ENCODE peak calls at places on chromosome 15, in eight cellular contexts. N is MM.1S, R is body of pancreas, H is Peyer's patch, P is transverse colon, D is DND-41, B is uterus, Y is breast epithelium. G is an unnamed sample.

GRCh38 chr15:68580026-68580882 is 1.5 kb downstream of the CORO2B start:
- DNase-seq in B (no peak), Y (no peak), H (peak), N (no peak), D (no peak), R (no peak), P (no peak), G (no peak)

GRCh38 chr15:26691249-26691648 is 81.6 kb downstream of the GABRB3 start:
- DNase-seq in Y (no peak), R (no peak), H (no peak), D (no peak), P (no peak), N (no peak), B (no peak), G (no peak)

GRCh38 chr15:65066635-65067333 is 1.0 kb downstream of the RASL12 start:
- DNase-seq in D (no peak), B (peak), H (no peak), Y (no peak), N (no peak), P (no peak), R (no peak), G (no peak)

GRCh38 chr15:72169236-72169920 is 28.2 kb downstream of the GRAMD2A start:
- DNase-seq in R (no peak), N (no peak), Y (no peak), B (no peak), H (no peak), P (no peak), D (no peak), G (no peak)

GRCh38 chr15:38860682-38861081 is 296.1 kb upstream of the RASGRP1 start:
- DNase-seq in Y (no peak), N (no peak), B (no peak), D (no peak), R (no peak), H (no peak), P (no peak), G (no peak)

GRCh38 chr15:72474912-72475601 is 927 bp downstream of the ARIH1 start:
- DNase-seq in R (peak), B (peak), D (peak), N (peak), P (peak), Y (peak), H (peak), G (peak)

GRCh38 chr15:51801391-51801835 is 28.0 kb upstream of the TMOD3 start:
- DNase-seq in H (no peak), D (no peak), N (no peak), Y (no peak), R (no peak), B (no peak), P (no peak), G (no peak)

GRCh38 chr15:35736150-35736549 is 190.2 kb upstream of the DPH6 start:
- DNase-seq in N (no peak), P (no peak), B (no peak), Y (no peak), D (no peak), H (no peak), R (no peak), G (no peak)

GRCh38 chr15:39843561-39843960 is 60.9 kb upstream of the FSIP1 start:
- DNase-seq in H (no peak), B (no peak), P (no peak), N (no peak), D (no peak), R (no peak), Y (no peak), G (no peak)

GRCh38 chr15:90814193-90814811 is 54.1 kb upstream of the FURIN start:
- DNase-seq in H (no peak), D (no peak), N (no peak), P (no peak), B (no peak), R (no peak), Y (no peak), G (no peak)

GRCh38 chr15:59885832-59886231 is 118.3 kb upstream of the FOXB1 start:
- DNase-seq in D (no peak), B (no peak), R (no peak), N (no peak), Y (no peak), P (no peak), H (no peak), G (no peak)

GRCh38 chr15:85826756-85827515 is 32.2 kb upstream of the KLHL25 start:
- DNase-seq in B (no peak), D (no peak), N (no peak), P (no peak), Y (no peak), R (no peak), H (no peak), G (no peak)

GRCh38 chr15:85582076-85582718 is 201.8 kb downstream of the AKAP13 start:
- DNase-seq in B (peak), R (peak), Y (no peak), D (no peak), N (no peak), H (no peak), P (peak), G (no peak)

GRCh38 chr15:33639968-33640367 is 328.3 kb upstream of the CHRM5 start:
- DNase-seq in B (no peak), N (no peak), R (no peak), H (no peak), P (no peak), Y (no peak), D (no peak), G (no peak)

GRCh38 chr15:35279811-35280210 is 194.7 kb upstream of the NANOGP8 start:
- DNase-seq in B (no peak), P (no peak), H (no peak), Y (no peak), D (no peak), R (no peak), N (no peak), G (no peak)

GRCh38 chr15:89370120-89371077 is 35.8 kb upstream of the POLG start:
- DNase-seq in B (no peak), D (no peak), Y (no peak), H (no peak), N (no peak), P (no peak), R (no peak), G (no peak)

GRCh38 chr15:37733628-37734027 is 200.8 kb upstream of the TMCO5A start:
- DNase-seq in B (no peak), D (no peak), Y (no peak), R (no peak), N (no peak), H (no peak), P (no peak), G (no peak)

GRCh38 chr15:48149858-48150257 is 28.2 kb downstream of the MYEF2 start:
- DNase-seq in Y (no peak), N (no peak), P (no peak), R (no peak), B (no peak), D (no peak), H (no peak), G (no peak)

GRCh38 chr15:52292780-52293392 is 2.7 kb downstream of the MYO5C start:
- DNase-seq in H (no peak), R (peak), N (no peak), D (no peak), Y (no peak), B (no peak), P (no peak), G (no peak)

DNA sequence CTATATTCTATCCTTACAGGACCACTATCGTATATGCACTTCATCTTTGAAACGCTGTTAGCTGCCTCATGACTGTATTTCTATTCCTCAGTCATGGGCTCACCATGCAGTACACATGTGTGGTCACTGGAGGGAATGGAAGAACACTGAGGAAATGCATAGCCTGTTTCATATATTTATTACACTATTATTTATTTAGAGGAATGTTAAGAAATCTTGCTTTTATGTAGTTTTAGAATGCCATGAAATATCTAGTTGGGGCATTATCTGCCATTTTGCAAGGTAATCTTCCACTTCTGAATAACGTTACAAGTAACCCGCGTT is 155.7 kb downstream of the IGF1R start:
- DNase-seq in R (no peak), Y (no peak), P (no peak), D (no peak), B (no peak), N (no peak), H (no peak), G (no peak)
- TF ChIP-seq CTCF in R (no peak), Y (no peak), P (no peak), D (peak), B (peak), N (no peak), H (peak), G (no peak)

DNA sequence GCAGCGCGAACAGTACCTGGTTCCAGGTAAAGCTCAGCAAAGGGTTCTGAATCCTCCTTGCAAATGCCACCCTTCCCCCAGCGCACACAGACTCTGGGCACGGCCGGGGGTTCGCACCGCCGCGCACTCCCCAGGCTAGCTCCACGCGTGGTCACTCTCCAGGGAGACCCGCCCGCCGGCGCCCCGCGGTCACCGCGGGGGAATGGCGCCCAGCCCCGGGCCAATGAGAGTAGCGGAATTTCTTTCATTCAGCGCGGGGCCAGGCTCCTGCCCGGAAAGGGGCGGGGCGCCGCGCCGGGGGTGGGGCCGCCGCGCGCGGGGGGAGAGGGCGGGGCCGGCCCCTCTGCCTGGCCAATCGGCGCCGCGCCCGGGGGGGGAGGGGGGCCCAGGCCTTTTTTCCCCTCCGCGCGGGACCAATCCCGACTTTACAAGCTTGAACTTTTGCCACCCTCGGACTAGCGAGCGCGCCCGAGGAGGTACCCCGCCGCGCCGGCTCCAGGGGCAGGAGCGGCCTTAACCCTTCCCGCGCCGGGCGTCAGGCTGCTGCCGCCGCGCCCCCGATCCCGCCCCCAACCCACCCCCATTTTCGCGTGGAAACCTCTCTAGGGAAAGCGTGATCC is 1.1 kb upstream of the SMAD6 start:
- DNase-seq in H (peak), N (peak), R (peak), D (peak), Y (peak), P (peak), B (peak), G (peak)
- H3K27ac ChIP-seq in H (peak), N (peak), R (peak), D (peak), Y (peak), P (peak), B (peak), G (peak)

GRCh38 chr15:80942746-80943565 is 46.7 kb downstream of the MESD start:
- DNase-seq in N (no peak), H (no peak), B (peak), P (no peak), D (no peak), Y (peak), R (no peak), G (peak)
- TF ChIP-seq CTCF in N (no peak), H (no peak), B (no peak), P (no peak), D (no peak), Y (no peak), R (no peak), G (no peak)

DNA sequence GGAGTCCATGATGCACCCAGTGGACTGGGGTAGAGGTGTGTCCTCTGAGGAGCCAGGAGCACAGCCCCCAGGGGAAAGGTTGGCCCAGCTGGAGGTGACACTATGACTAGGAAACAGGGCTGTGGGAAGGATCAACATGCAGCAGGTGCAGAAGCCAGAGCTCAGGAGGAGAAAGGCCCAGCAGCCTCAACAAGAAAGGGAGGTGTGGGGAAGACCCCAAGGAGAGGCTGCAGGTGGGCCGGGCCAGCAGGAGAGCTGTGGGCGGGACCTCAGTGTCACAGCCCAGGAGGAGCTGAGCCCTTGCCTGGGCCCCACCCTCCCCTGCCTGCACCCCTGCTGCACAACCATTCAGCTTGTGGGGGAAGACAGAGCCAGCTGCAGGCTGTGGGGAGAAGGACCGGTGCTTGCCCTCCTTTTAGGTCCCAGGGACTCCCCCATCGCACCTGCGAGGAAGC is 18.4 kb upstream of the KLF13 start:
- DNase-seq in D (peak), B (no peak), R (no peak), P (no peak), H (no peak), N (no peak), Y (no peak), G (no peak)
- H3K27ac ChIP-seq in D (peak), B (no peak), R (no peak), P (no peak), H (no peak), N (no peak), Y (no peak), G (no peak)

DNA sequence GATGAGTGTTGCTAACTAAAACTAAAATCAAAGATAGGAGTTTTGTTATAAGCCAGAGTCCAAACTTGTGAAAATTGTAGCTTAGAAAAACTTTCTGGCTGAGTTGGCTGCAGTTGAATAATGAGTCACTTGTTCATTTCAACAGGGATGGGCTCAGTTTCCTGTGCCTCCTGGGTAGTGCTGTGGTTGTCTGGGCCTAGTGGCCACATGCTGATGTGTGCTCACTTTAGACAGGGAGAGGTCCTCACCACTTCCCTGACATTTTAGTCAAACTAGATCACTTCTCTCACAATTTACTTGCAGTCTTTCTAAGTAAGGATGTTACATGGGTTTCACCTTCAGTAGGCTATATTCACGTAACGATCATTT is 6.3 kb upstream of the UBE2Q2 start:
- DNase-seq in D (peak), B (no peak), Y (no peak), H (no peak), N (peak), P (no peak), R (no peak), G (no peak)
- TF ChIP-seq CTCF in D (no peak), B (no peak), Y (no peak), H (no peak), N (no peak), P (no peak), R (no peak), G (no peak)

GRCh38 chr15:63291507-63291906 is 14.1 kb downstream of the APH1B start:
- DNase-seq in Y (no peak), N (no peak), R (no peak), D (no peak), B (no peak), H (no peak), P (no peak), G (no peak)
- H3K27ac ChIP-seq in Y (no peak), N (no peak), R (no peak), D (no peak), B (no peak), H (peak), P (no peak), G (peak)

GRCh38 chr15:78811825-78812183 is 540 bp upstream of the ADAMTS7 start:
- DNase-seq in P (no peak), Y (no peak), B (no peak), H (no peak), R (no peak), N (no peak), D (no peak), G (no peak)

GRCh38 chr15:78808550-78808949 is 2.7 kb downstream of the ADAMTS7 start:
- DNase-seq in P (no peak), R (no peak), Y (no peak), B (no peak), D (peak), N (peak), H (no peak), G (no peak)

GRCh38 chr15:78810003-78810376 is 1.3 kb downstream of the ADAMTS7 start:
- DNase-seq in B (no peak), D (no peak), Y (no peak), H (no peak), R (no peak), P (no peak), N (no peak), G (no peak)

GRCh38 chr15:78811124-78811824 is at the start of gene ADAMTS7:
- DNase-seq in N (peak), P (peak), Y (no peak), D (no peak), H (peak), B (peak), R (peak), G (peak)

DNA sequence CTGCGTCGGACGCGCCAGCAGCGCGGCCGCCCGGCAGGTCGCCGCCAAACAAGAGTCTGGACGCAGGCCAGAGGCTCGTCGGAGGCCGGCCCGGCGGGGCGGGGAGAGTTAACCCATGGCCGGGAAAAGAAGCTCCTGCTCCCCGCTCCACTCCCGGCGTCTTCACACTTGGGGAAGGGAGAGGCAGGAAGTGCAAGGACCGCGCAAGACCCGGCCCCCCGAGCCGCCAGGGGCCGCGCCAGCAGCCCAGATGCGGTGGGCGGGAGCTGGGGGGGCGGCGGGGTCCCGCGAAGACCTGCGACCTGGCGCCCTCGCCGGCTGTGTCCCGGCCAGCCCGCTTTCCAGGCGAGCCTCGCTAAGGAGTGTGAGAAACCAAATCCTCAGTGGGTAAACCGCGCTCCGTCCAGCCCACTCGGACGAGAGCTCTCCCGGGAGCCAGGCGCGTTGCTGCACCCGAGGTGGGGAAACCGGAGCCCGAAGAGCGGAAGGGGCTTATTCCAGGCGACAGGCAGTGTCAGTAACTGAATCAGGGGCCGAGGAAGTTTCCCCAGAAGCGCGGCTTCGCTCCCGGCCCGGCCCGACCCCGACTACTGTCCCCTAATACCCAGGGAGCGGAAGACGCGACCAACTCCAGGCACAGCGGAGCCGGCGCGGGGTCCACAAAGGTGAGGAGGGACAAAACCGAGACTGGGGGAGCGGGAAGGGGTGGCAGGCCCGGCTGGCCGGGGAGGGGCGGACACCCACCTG is 714 bp downstream of the ADAMTS7 start:
- DNase-seq in Y (no peak), D (no peak), P (peak), H (peak), R (peak), B (peak), N (no peak), G (no peak)
- TF ChIP-seq CTCF in Y (no peak), D (no peak), P (no peak), H (no peak), R (no peak), B (no peak), N (no peak), G (no peak)

G was measured in coronary artery.